ENCODE peak calls at places on chromosomes 2 and 18, in eight cellular contexts. Z is spleen, E is HCT116, L is endothelial cell of umbilical vein, T is stomach, R is sigmoid colon, H is GM12891, P is GM23338. S is an unnamed sample.

GRCh38 chr2:121171625-121172119 is 113.3 kb downstream of the TFCP2L1 start:
- DNase-seq in T (peak; percentile 31), L (no peak), H (no peak), E (no peak), P (no peak), R (no peak), Z (no peak), S (no peak)

GRCh38 chr18:37450434-37451133 is 115.0 kb downstream of the CELF4 start:
- DNase-seq in R (peak; percentile 71), E (no peak), H (no peak), T (no peak), L (no peak), Z (no peak), P (peak; percentile 89), S (no peak)

GRCh38 chr2:96789245-96789617 is 26.8 kb upstream of the CNNM3 start:
- DNase-seq in Z (no peak), H (no peak), T (no peak), R (peak; percentile 42), E (no peak), L (no peak), P (no peak), S (no peak)

GRCh38 chr2:181988154-181988924 is 2.7 kb downstream of the PPP1R1C start:
- DNase-seq in Z (no peak), L (no peak), H (no peak), R (no peak), P (no peak), T (no peak), E (no peak), S (no peak)

GRCh38 chr2:68248361-68248760 is 4.0 kb downstream of the PPP3R1 start:
- DNase-seq in H (no peak), R (no peak), T (no peak), Z (no peak), P (no peak), L (no peak), E (no peak), S (no peak)

GRCh38 chr18:10318686-10318960 is 135.8 kb upstream of the APCDD1 start:
- DNase-seq in R (no peak), L (no peak), E (no peak), T (no peak), Z (no peak), P (peak; percentile 8), H (no peak), S (no peak)

GRCh38 chr2:86790828-86791561 is at the start of gene CD8A:
- DNase-seq in E (no peak), R (no peak), Z (peak; percentile 85), H (peak; percentile 25), T (no peak), L (no peak), P (peak; percentile 56), S (no peak)

GRCh38 chr2:236040600-236041328 is 127.4 kb downstream of the GBX2 start:
- DNase-seq in L (no peak), P (no peak), E (no peak), T (no peak), Z (no peak), R (no peak), H (no peak), S (no peak)

GRCh38 chr2:223598994-223599645 is 3.0 kb downstream of the SCG2 start:
- DNase-seq in L (no peak), R (no peak), T (no peak), Z (no peak), E (no peak), P (no peak), H (no peak), S (no peak)

GRCh38 chr2:96661324-96661723 is 18.8 kb downstream of the FER1L5 start:
- DNase-seq in L (no peak), T (no peak), P (no peak), E (no peak), H (no peak), Z (no peak), R (no peak), S (no peak)

GRCh38 chr2:241870081-241870541 is 582 bp downstream of the RTP5 start:
- DNase-seq in P (no peak), L (no peak), R (no peak), H (no peak), Z (no peak), T (no peak), E (no peak), S (no peak)

GRCh38 chr2:129712586-129712985 is 266.9 kb upstream of the RAB6C start:
- DNase-seq in P (no peak), H (no peak), E (no peak), L (no peak), Z (no peak), T (no peak), R (no peak), S (no peak)

GRCh38 chr2:120450196-120450820 is 104.4 kb downstream of the INHBB start:
- DNase-seq in R (peak; percentile 49), H (no peak), E (no peak), Z (peak; percentile 51), L (no peak), P (no peak), T (no peak), S (no peak)

GRCh38 chr18:34809697-34810096 is 99.6 kb downstream of the DTNA start:
- DNase-seq in Z (no peak), E (peak; percentile 50), T (no peak), R (peak; percentile 80), H (no peak), P (peak; percentile 88), L (peak; percentile 31), S (no peak)

GRCh38 chr2:10252202-10252601 is 50.5 kb upstream of the HPCAL1 start:
- DNase-seq in L (no peak), Z (peak; percentile 21), H (no peak), E (no peak), R (peak; percentile 39), T (no peak), P (no peak), S (no peak)

GRCh38 chr18:50190926-50191325 is 4.0 kb downstream of the MYO5B start:
- DNase-seq in L (no peak), T (no peak), E (no peak), Z (no peak), H (no peak), R (no peak), P (no peak), S (no peak)

GRCh38 chr2:241302083-241302482 is 13.4 kb downstream of the HDLBP start:
- DNase-seq in T (no peak), R (no peak), P (no peak), H (no peak), E (no peak), Z (no peak), L (no peak), S (no peak)

GRCh38 chr2:219521066-219521880 is 7.0 kb downstream of the ASIC4 start:
- DNase-seq in R (no peak), P (peak; percentile 88), T (no peak), E (no peak), H (no peak), L (no peak), Z (peak; percentile 73), S (no peak)

GRCh38 chr2:127525692-127526141 is 572 bp downstream of the IWS1 start:
- DNase-seq in P (peak; percentile 57), T (no peak), E (no peak), R (no peak), H (no peak), L (no peak), Z (no peak), S (no peak)

GRCh38 chr2:234911271-234911670 is 40.5 kb upstream of the SH3BP4 start:
- DNase-seq in P (no peak), Z (no peak), H (no peak), E (no peak), T (no peak), L (no peak), R (no peak), S (peak; percentile 75)

GRCh38 chr18:78701753-78702409 is 277.7 kb upstream of the SALL3 start:
- DNase-seq in E (no peak), T (no peak), H (no peak), R (no peak), Z (no peak), L (no peak), P (no peak), S (no peak)

GRCh38 chr2:201450910-201451329 is 338 bp downstream of the TRAK2 start:
- DNase-seq in Z (no peak), L (no peak), H (no peak), T (no peak), P (peak; percentile 34), R (no peak), E (no peak), S (no peak)

GRCh38 chr2:71703981-71704545 is 250.7 kb downstream of the DYSF start:
- DNase-seq in E (no peak), L (no peak), T (no peak), H (no peak), R (no peak), P (no peak), Z (peak; percentile 64), S (no peak)

GRCh38 chr2:111184725-111185495 is 64.2 kb downstream of the BCL2L11 start:
- DNase-seq in H (no peak), Z (no peak), R (no peak), L (no peak), P (no peak), T (no peak), E (no peak), S (no peak)
- TF ChIP-seq POLR2AphosphoS5 in H (no peak), Z (no peak), R (no peak), L (no peak), P (no peak), T (no peak), E (no peak), S (no peak)

GRCh38 chr18:23143871-23144270 is 8.6 kb downstream of the CABLES1 start:
- DNase-seq in P (no peak), T (no peak), H (no peak), E (no peak), L (no peak), Z (no peak), R (no peak), S (no peak)
- TF ChIP-seq POLR2AphosphoS5 in P (no peak), T (no peak), H (no peak), E (no peak), L (no peak), Z (peak; percentile 48), R (no peak), S (no peak)

GRCh38 chr2:113227290-113227689 is 51.4 kb downstream of the PAX8 start:
- DNase-seq in R (no peak), P (no peak), T (no peak), H (no peak), E (no peak), Z (no peak), L (no peak), S (no peak)
- TF ChIP-seq POLR2AphosphoS5 in R (no peak), P (no peak), T (no peak), H (no peak), E (no peak), Z (no peak), L (no peak), S (no peak)

GRCh38 chr2:58907644-58908043 is 666.5 kb upstream of the FANCL start:
- DNase-seq in E (no peak), T (no peak), R (no peak), H (no peak), Z (no peak), L (no peak), P (no peak), S (no peak)

GRCh38 chr2:58916127-58916526 is 675.0 kb upstream of the FANCL start:
- DNase-seq in L (no peak), H (no peak), T (no peak), Z (no peak), P (no peak), R (no peak), E (no peak), S (no peak)

GRCh38 chr2:58908501-58909154 is 667.5 kb upstream of the FANCL start:
- DNase-seq in E (no peak), P (no peak), R (no peak), T (no peak), L (no peak), Z (no peak), H (no peak), S (no peak)

GRCh38 chr2:58918138-58918537 is 677.0 kb upstream of the FANCL start:
- DNase-seq in R (no peak), L (no peak), P (peak; percentile 28), T (no peak), E (no peak), H (no peak), Z (no peak), S (no peak)

GRCh38 chr2:58913082-58913726 is 672.1 kb upstream of the FANCL start:
- DNase-seq in E (no peak), H (no peak), T (no peak), P (peak; percentile 34), Z (no peak), R (no peak), L (no peak), S (no peak)
- TF ChIP-seq POLR2AphosphoS5 in E (no peak), H (no peak), T (no peak), P (no peak), Z (no peak), R (no peak), L (no peak), S (no peak)